ENCODE peak calls at places on chromosomes 11 and 22, in seven cellular contexts. One of them, this sample, is unnamed.

GRCh38 chr11:117839234-117839882 is 14.8 kb upstream of the FXYD2 start:
- DNase-seq in stomach: peak
- DNase-seq in lower lobe of right lung: no peak
- DNase-seq in uterus: peak
- DNase-seq in GM06990: no peak
- DNase-seq in Caco-2: peak
- DNase-seq in HFF-Myc: no peak
- DNase-seq in this sample: no peak

GRCh38 chr11:1598816-1599215 is 722 bp upstream of the KRTAP5-2 start:
- DNase-seq in stomach: no peak
- DNase-seq in uterus: no peak
- DNase-seq in GM06990: no peak
- DNase-seq in Caco-2: no peak
- DNase-seq in lower lobe of right lung: no peak
- DNase-seq in HFF-Myc: no peak
- DNase-seq in this sample: no peak

GRCh38 chr11:108498046-108498815 is at the start of gene POGLUT3:
- DNase-seq in GM06990: peak
- DNase-seq in Caco-2: peak
- DNase-seq in uterus: peak
- DNase-seq in stomach: peak
- DNase-seq in lower lobe of right lung: peak
- DNase-seq in HFF-Myc: no peak
- DNase-seq in this sample: peak

GRCh38 chr11:47724041-47724729 is 9.0 kb upstream of the AGBL2 start:
- DNase-seq in Caco-2: peak
- DNase-seq in GM06990: no peak
- DNase-seq in lower lobe of right lung: no peak
- DNase-seq in HFF-Myc: no peak
- DNase-seq in stomach: no peak
- DNase-seq in uterus: no peak
- DNase-seq in this sample: no peak

GRCh38 chr11:35822815-35823495 is 120.9 kb upstream of the LDLRAD3 start:
- DNase-seq in Caco-2: no peak
- DNase-seq in lower lobe of right lung: no peak
- DNase-seq in HFF-Myc: no peak
- DNase-seq in stomach: no peak
- DNase-seq in GM06990: no peak
- DNase-seq in uterus: no peak
- DNase-seq in this sample: no peak

GRCh38 chr11:19980957-19981669 is 179.2 kb downstream of the DBX1 start:
- DNase-seq in lower lobe of right lung: no peak
- DNase-seq in uterus: peak
- DNase-seq in stomach: no peak
- DNase-seq in GM06990: no peak
- DNase-seq in Caco-2: peak
- DNase-seq in HFF-Myc: no peak
- DNase-seq in this sample: no peak

GRCh38 chr11:17267576-17267975 is 9.0 kb upstream of the NUCB2 start:
- DNase-seq in uterus: no peak
- DNase-seq in HFF-Myc: peak
- DNase-seq in GM06990: no peak
- DNase-seq in stomach: no peak
- DNase-seq in lower lobe of right lung: no peak
- DNase-seq in Caco-2: no peak
- DNase-seq in this sample: no peak

GRCh38 chr22:19429950-19430889 is 1.3 kb downstream of the HIRA start:
- DNase-seq in HFF-Myc: no peak
- DNase-seq in Caco-2: no peak
- DNase-seq in GM06990: peak
- DNase-seq in stomach: peak
- DNase-seq in uterus: no peak
- DNase-seq in lower lobe of right lung: peak
- DNase-seq in this sample: peak

GRCh38 chr22:46575915-46576555 is 38.6 kb upstream of the CELSR1 start:
- DNase-seq in HFF-Myc: no peak
- DNase-seq in Caco-2: no peak
- DNase-seq in lower lobe of right lung: peak
- DNase-seq in uterus: no peak
- DNase-seq in GM06990: no peak
- DNase-seq in stomach: no peak
- DNase-seq in this sample: peak

GRCh38 chr11:110253525-110253924 is 42.9 kb downstream of the RDX start:
- DNase-seq in lower lobe of right lung: no peak
- DNase-seq in stomach: no peak
- DNase-seq in uterus: no peak
- DNase-seq in HFF-Myc: no peak
- DNase-seq in GM06990: no peak
- DNase-seq in Caco-2: no peak
- DNase-seq in this sample: no peak

GRCh38 chr22:47188337-47189055 is 426.0 kb downstream of the TBC1D22A start:
- DNase-seq in GM06990: no peak
- DNase-seq in uterus: no peak
- DNase-seq in Caco-2: no peak
- DNase-seq in lower lobe of right lung: peak
- DNase-seq in HFF-Myc: no peak
- DNase-seq in stomach: no peak
- DNase-seq in this sample: no peak

GRCh38 chr11:1820463-1821325 is 14.1 kb upstream of the SYT8 start:
- DNase-seq in uterus: no peak
- DNase-seq in HFF-Myc: no peak
- DNase-seq in GM06990: no peak
- DNase-seq in stomach: no peak
- DNase-seq in Caco-2: peak
- DNase-seq in lower lobe of right lung: no peak
- DNase-seq in this sample: no peak

GRCh38 chr11:5092821-5093585 is 23.6 kb downstream of the OR52E1 start:
- DNase-seq in GM06990: no peak
- DNase-seq in lower lobe of right lung: no peak
- DNase-seq in Caco-2: no peak
- DNase-seq in uterus: no peak
- DNase-seq in HFF-Myc: peak
- DNase-seq in stomach: no peak
- DNase-seq in this sample: no peak
- H3K4me3 ChIP-seq in GM06990: no peak
- H3K4me3 ChIP-seq in lower lobe of right lung: no peak
- H3K4me3 ChIP-seq in Caco-2: no peak
- H3K4me3 ChIP-seq in uterus: no peak
- H3K4me3 ChIP-seq in HFF-Myc: no peak
- H3K4me3 ChIP-seq in stomach: no peak
- H3K4me3 ChIP-seq in this sample: no peak

GRCh38 chr22:26893711-26894110 is 236.3 kb downstream of the MIAT start:
- DNase-seq in uterus: no peak
- DNase-seq in Caco-2: no peak
- DNase-seq in HFF-Myc: no peak
- DNase-seq in GM06990: no peak
- DNase-seq in lower lobe of right lung: no peak
- DNase-seq in stomach: no peak
- DNase-seq in this sample: no peak

GRCh38 chr22:26892401-26893033 is 235.1 kb downstream of the MIAT start:
- DNase-seq in Caco-2: no peak
- DNase-seq in HFF-Myc: no peak
- DNase-seq in stomach: peak
- DNase-seq in GM06990: no peak
- DNase-seq in lower lobe of right lung: peak
- DNase-seq in uterus: no peak
- DNase-seq in this sample: no peak

GRCh38 chr22:26894362-26894761 is 237.0 kb downstream of the MIAT start:
- DNase-seq in HFF-Myc: no peak
- DNase-seq in GM06990: no peak
- DNase-seq in Caco-2: no peak
- DNase-seq in uterus: no peak
- DNase-seq in stomach: no peak
- DNase-seq in lower lobe of right lung: no peak
- DNase-seq in this sample: no peak

GRCh38 chr22:26893034-26893710 is 235.8 kb downstream of the MIAT start:
- DNase-seq in uterus: no peak
- DNase-seq in stomach: no peak
- DNase-seq in lower lobe of right lung: no peak
- DNase-seq in HFF-Myc: no peak
- DNase-seq in Caco-2: no peak
- DNase-seq in GM06990: no peak
- DNase-seq in this sample: no peak

DNA sequence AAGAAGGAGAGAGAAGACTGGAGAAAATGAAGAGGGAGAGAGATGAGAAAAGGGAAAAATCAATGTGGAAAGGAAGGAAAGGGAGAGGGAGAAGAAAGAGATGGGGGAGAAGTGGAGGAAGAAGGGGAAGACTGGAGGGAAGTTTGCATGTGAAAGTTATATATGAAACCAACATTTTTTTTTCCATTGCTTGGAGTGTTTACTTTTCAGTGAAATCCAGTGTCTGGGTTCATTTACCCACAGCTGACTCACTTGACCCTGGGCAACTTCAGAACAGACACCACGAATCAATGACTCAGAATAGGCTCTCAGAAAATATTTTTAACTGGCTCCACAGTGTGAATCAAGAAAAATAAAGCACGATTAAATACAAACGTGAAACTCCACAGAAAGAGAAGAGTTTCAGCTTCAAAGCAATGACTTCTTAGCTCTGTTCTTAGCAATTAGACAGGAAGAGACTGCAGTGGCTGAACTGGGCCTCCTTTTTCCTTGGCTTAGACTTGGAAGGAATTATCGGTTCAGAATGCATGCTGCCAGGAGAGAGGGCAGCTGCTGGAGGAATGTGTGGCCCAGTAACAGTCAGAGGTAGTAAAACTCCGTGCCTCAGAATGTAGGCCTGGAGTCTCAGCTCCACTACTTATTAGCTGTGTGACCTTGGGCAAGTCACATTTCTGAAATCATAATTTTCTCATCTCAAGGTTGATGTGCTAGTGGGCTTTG is 237.5 kb downstream of the MIAT start:
- DNase-seq in GM06990: no peak
- DNase-seq in Caco-2: no peak
- DNase-seq in uterus: no peak
- DNase-seq in HFF-Myc: peak
- DNase-seq in lower lobe of right lung: no peak
- DNase-seq in stomach: no peak
- DNase-seq in this sample: no peak
- H3K4me3 ChIP-seq in GM06990: no peak
- H3K4me3 ChIP-seq in Caco-2: no peak
- H3K4me3 ChIP-seq in uterus: no peak
- H3K4me3 ChIP-seq in HFF-Myc: no peak
- H3K4me3 ChIP-seq in lower lobe of right lung: no peak
- H3K4me3 ChIP-seq in stomach: no peak
- H3K4me3 ChIP-seq in this sample: no peak

GRCh38 chr22:38203090-38203810 is 1.5 kb downstream of the MAFF start:
- DNase-seq in GM06990: peak
- DNase-seq in uterus: no peak
- DNase-seq in HFF-Myc: no peak
- DNase-seq in lower lobe of right lung: peak
- DNase-seq in stomach: peak
- DNase-seq in Caco-2: peak
- DNase-seq in this sample: peak

GRCh38 chr22:38204784-38205183 is 3.0 kb downstream of the MAFF start:
- DNase-seq in HFF-Myc: no peak
- DNase-seq in uterus: no peak
- DNase-seq in Caco-2: no peak
- DNase-seq in GM06990: no peak
- DNase-seq in lower lobe of right lung: no peak
- DNase-seq in stomach: no peak
- DNase-seq in this sample: no peak

GRCh38 chr22:38207898-38208432 is 6.2 kb downstream of the MAFF start:
- DNase-seq in Caco-2: no peak
- DNase-seq in uterus: no peak
- DNase-seq in GM06990: no peak
- DNase-seq in stomach: no peak
- DNase-seq in lower lobe of right lung: no peak
- DNase-seq in HFF-Myc: no peak
- DNase-seq in this sample: no peak

GRCh38 chr22:38203855-38204497 is 2.2 kb downstream of the MAFF start:
- DNase-seq in lower lobe of right lung: no peak
- DNase-seq in GM06990: no peak
- DNase-seq in HFF-Myc: no peak
- DNase-seq in uterus: no peak
- DNase-seq in stomach: no peak
- DNase-seq in Caco-2: no peak
- DNase-seq in this sample: no peak

DNA sequence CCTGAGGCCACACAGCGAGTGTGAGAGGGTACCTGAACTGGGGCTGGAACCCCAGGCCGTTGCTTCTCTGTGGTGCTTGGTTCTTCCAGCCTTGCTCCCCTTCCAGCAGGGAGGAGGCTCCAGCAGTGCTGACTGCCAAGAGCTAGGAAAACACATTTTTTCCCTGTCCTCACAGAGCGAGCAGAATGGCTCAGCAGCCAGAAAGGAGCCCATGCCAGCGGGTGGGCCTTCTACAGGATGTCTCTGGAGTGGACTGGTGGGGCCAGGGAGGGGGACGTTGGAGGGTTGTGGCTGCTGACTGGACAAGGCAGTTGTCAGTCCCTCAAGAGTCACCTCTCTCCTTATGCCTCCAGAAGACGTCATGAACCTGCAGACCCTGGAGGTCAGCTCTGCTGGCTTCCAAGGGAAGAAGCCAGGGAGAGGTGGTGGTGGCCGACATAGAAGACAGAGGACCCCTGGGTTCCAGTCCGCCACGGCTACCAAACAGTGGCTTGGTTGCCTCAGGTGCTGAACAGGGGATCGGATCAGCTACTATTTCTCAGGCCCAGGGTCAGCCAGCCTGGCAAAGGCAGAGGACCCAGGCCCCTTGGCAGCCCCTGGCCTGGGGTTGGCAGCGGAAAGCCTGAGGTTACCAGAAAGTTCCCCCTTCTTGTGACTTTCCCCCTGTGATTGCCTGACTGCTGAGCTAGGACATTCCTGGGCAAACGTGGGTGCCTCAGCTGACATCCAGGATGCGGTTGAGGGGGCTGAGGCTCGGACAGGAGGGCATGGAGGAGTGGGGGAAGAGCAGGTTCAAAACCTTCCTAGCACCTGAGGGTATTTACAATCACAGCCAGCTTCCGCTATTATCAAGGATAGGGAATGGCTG is 3.7 kb downstream of the MAFF start:
- DNase-seq in stomach: no peak
- DNase-seq in uterus: peak
- DNase-seq in HFF-Myc: no peak
- DNase-seq in GM06990: no peak
- DNase-seq in lower lobe of right lung: peak
- DNase-seq in Caco-2: no peak
- DNase-seq in this sample: no peak
- H3K4me3 ChIP-seq in stomach: peak
- H3K4me3 ChIP-seq in uterus: peak
- H3K4me3 ChIP-seq in HFF-Myc: no peak
- H3K4me3 ChIP-seq in GM06990: no peak
- H3K4me3 ChIP-seq in lower lobe of right lung: no peak
- H3K4me3 ChIP-seq in Caco-2: no peak
- H3K4me3 ChIP-seq in this sample: no peak

GRCh38 chr22:17418890-17419324 is 49.6 kb downstream of the CECR2 start:
- DNase-seq in lower lobe of right lung: no peak
- DNase-seq in uterus: no peak
- DNase-seq in GM06990: no peak
- DNase-seq in HFF-Myc: no peak
- DNase-seq in Caco-2: no peak
- DNase-seq in stomach: no peak
- DNase-seq in this sample: no peak

GRCh38 chr22:17423616-17424015 is 54.4 kb downstream of the CECR2 start:
- DNase-seq in stomach: no peak
- DNase-seq in GM06990: no peak
- DNase-seq in uterus: no peak
- DNase-seq in Caco-2: no peak
- DNase-seq in lower lobe of right lung: no peak
- DNase-seq in HFF-Myc: no peak
- DNase-seq in this sample: no peak

GRCh38 chr22:17422736-17423343 is 53.6 kb downstream of the CECR2 start:
- DNase-seq in stomach: no peak
- DNase-seq in lower lobe of right lung: no peak
- DNase-seq in GM06990: no peak
- DNase-seq in uterus: no peak
- DNase-seq in Caco-2: no peak
- DNase-seq in HFF-Myc: no peak
- DNase-seq in this sample: no peak

GRCh38 chr22:17419348-17419747 is 50.1 kb downstream of the CECR2 start:
- DNase-seq in HFF-Myc: no peak
- DNase-seq in lower lobe of right lung: no peak
- DNase-seq in Caco-2: no peak
- DNase-seq in stomach: no peak
- DNase-seq in GM06990: no peak
- DNase-seq in uterus: no peak
- DNase-seq in this sample: no peak
- H3K4me3 ChIP-seq in HFF-Myc: no peak
- H3K4me3 ChIP-seq in lower lobe of right lung: no peak
- H3K4me3 ChIP-seq in Caco-2: no peak
- H3K4me3 ChIP-seq in stomach: no peak
- H3K4me3 ChIP-seq in GM06990: no peak
- H3K4me3 ChIP-seq in uterus: no peak
- H3K4me3 ChIP-seq in this sample: no peak